ENCODE peak calls at places on chromosomes 6 and 20, in four cellular contexts. L is psoas muscle; E is CD8-positive, alpha-beta memory T cell; Y is heart left ventricle. R is an unnamed sample. For H3K4me1, the result is how much of the 10 kb centered on the place peaks cover.

GRCh38 chr6:18262812-18263560 is 1.3 kb downstream of the DEK start:
- DNase-seq in L (no peak), Y (no peak), E (peak), R (peak)

GRCh38 chr20:13772529-13772928 is 12.2 kb downstream of the ESF1 start:
- DNase-seq in E (no peak), Y (no peak), L (no peak), R (no peak)

GRCh38 chr6:83546636-83547035 is 34.3 kb downstream of the PRSS35 start:
- DNase-seq in L (no peak), Y (no peak), E (no peak), R (peak)

GRCh38 chr6:71367763-71368162 is 79.2 kb downstream of the OGFRL1 start:
- DNase-seq in L (no peak), E (no peak), Y (no peak), R (no peak)

GRCh38 chr6:111753573-111753972 is 119.7 kb downstream of the FYN start:
- DNase-seq in L (no peak), E (no peak), Y (no peak), R (no peak)

GRCh38 chr20:9508696-9509178 is 5.7 kb upstream of the LAMP5 start:
- DNase-seq in Y (no peak), E (no peak), L (no peak), R (no peak)

GRCh38 chr20:60057123-60057865 is 99.1 kb downstream of the CDH26 start:
- DNase-seq in L (peak), Y (peak), E (peak), R (peak)

GRCh38 chr6:44040786-44041185 is 86.5 kb downstream of the MRPL14 start:
- DNase-seq in E (peak), Y (no peak), L (no peak), R (no peak)

GRCh38 chr6:43267619-43268347 is 24.5 kb downstream of the TTBK1 start:
- DNase-seq in L (no peak), Y (no peak), E (no peak), R (no peak)

GRCh38 chr20:22619272-22619671 is 34.9 kb upstream of the FOXA2 start:
- DNase-seq in E (no peak), L (no peak), Y (no peak), R (no peak)

GRCh38 chr6:45663181-45664180 is 285.7 kb upstream of the SUPT3H start:
- DNase-seq in L (peak), Y (peak), E (peak), R (no peak)

GRCh38 chr6:36769676-36770499 is 69.4 kb downstream of the CPNE5 start:
- DNase-seq in E (no peak), L (peak), Y (no peak), R (no peak)

GRCh38 chr6:109513571-109514071 is 30.6 kb upstream of the ZBTB24 start:
- DNase-seq in E (no peak), L (no peak), Y (no peak), R (no peak)

GRCh38 chr6:31007694-31008093 is 2.6 kb upstream of the MUC22 start:
- DNase-seq in Y (no peak), E (no peak), L (no peak), R (no peak)

GRCh38 chr20:55069951-55070350 is 594.6 kb downstream of the DOK5 start:
- DNase-seq in Y (no peak), E (no peak), L (no peak), R (no peak)

GRCh38 chr6:136334853-136335252 is 45.2 kb upstream of the BCLAF1 start:
- DNase-seq in L (no peak), E (no peak), Y (no peak), R (no peak)

GRCh38 chr20:17570347-17571152 is 675 bp downstream of the DSTN start:
- DNase-seq in Y (peak), E (peak), L (peak), R (peak)

GRCh38 chr20:17571967-17572638 is 2.2 kb downstream of the DSTN start:
- DNase-seq in E (no peak), L (no peak), Y (no peak), R (peak)

GRCh38 chr20:17568972-17569471 is 853 bp upstream of the DSTN start:
- DNase-seq in E (no peak), L (peak), Y (peak), R (no peak)

GRCh38 chr20:17569616-17570346 is at the start of gene DSTN:
- DNase-seq in Y (peak), E (peak), L (peak), R (peak)

DNA sequence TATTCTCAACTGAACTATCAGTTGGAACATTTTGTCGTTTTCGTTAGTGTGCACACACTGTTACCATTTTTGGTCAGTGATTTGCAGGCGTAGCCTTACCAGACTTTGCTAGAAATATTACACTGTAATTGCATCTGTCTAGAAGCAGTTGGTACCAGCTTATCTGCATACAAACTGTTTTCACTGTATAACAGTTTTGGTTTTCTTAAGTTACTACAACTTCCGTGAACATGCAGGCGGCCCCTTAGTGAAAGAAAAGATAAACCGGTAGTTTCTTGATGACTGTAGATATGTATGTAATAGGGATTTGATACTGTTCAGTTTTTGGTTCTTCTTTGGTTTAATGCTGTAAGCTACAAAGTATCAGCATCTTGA is 1.3 kb downstream of the DSTN start:
- DNase-seq in L (no peak), Y (no peak), E (no peak), R (peak)
- H3K4me1 ChIP-seq in L (under half), Y (half or more), E (under half), R (under half)

GRCh38 chr6:3535716-3536435 is 79.0 kb upstream of the SLC22A23 start:
- DNase-seq in Y (no peak), L (no peak), E (no peak), R (no peak)
- H3K4me3 ChIP-seq in Y (no peak), L (no peak), E (no peak), R (no peak)

GRCh38 chr20:46401478-46401860 is 4.9 kb downstream of the ELMO2 start:
- DNase-seq in Y (no peak), L (no peak), E (no peak), R (peak)

GRCh38 chr20:46399401-46399800 is 7.0 kb downstream of the ELMO2 start:
- DNase-seq in L (no peak), E (no peak), Y (no peak), R (peak)

GRCh38 chr20:46400828-46401477 is 5.5 kb downstream of the ELMO2 start:
- DNase-seq in Y (no peak), E (peak), L (no peak), R (no peak)

GRCh38 chr20:46400253-46400652 is 6.2 kb downstream of the ELMO2 start:
- DNase-seq in L (no peak), Y (no peak), E (no peak), R (no peak)

DNA sequence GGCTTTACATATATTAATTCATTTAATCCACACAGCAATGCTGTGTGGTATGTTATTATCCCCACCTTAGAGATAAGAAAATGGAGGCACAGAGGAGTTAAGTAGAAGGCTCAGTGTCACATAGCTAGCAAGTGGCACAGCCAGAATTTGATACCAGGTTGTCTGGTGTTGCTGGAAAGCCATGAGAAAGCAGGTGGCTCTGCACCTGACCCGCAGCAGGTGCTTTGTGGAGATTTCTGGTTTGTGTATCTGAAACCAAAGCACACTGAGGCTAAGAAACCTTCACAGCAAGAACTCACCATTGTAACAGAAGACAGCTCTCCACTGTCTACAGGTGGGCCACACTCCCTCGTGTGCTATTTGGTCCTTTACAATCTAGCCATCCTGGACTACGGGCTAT is 7.5 kb downstream of the ELMO2 start:
- DNase-seq in Y (no peak), E (no peak), L (no peak), R (peak)
- H3K4me1 ChIP-seq in Y (half or more), E (half or more), L (half or more), R (under half)

GRCh38 chr20:3797592-3798404 is 1.7 kb downstream of the CDC25B start:
- DNase-seq in E (peak), L (peak), Y (no peak), R (peak)
- H3K4me3 ChIP-seq in E (peak), L (peak), Y (no peak), R (peak)

GRCh38 chr6:33418690-33419291 is 884 bp upstream of the CUTA start:
- DNase-seq in Y (no peak), L (no peak), E (peak), R (no peak)
- H3K4me1 ChIP-seq in Y (under half), L (under half), E (under half), R (under half)